ENCODE peak calls at places on chromosome 22, in eight cellular contexts. Y is CD4-positive, alpha-beta memory T cell; R is heart left ventricle; Z is GM23248; E is neuronal stem cell; U is heart right ventricle; Q is H9; D is MM.1S. O is an unnamed sample.

GRCh38 chr22:41405588-41405987 is 23.8 kb downstream of the TEF start:
- DNase-seq in Y (no peak), R (no peak), Z (no peak), E (no peak), U (no peak), Q (no peak), D (no peak), O (no peak)

GRCh38 chr22:19723990-19724827 is 870 bp downstream of the GP1BB start:
- DNase-seq in Y (no peak), R (no peak), Z (no peak), E (peak; percentile 67), U (no peak), Q (peak; percentile 79), D (no peak), O (no peak)

GRCh38 chr22:33756508-33756949 is 163.7 kb downstream of the LARGE1 start:
- DNase-seq in Y (no peak), R (peak; percentile 43), Z (no peak), E (no peak), U (peak; percentile 18), Q (peak; percentile 68), D (no peak), O (no peak)

GRCh38 chr22:42937164-42937854 is 77.6 kb downstream of the PACSIN2 start:
- DNase-seq in Y (no peak), R (peak; percentile 63), Z (peak; percentile 95), E (no peak), U (no peak), Q (peak; percentile 23), D (peak; percentile 58), O (peak; percentile 48)

GRCh38 chr22:26172389-26172990 is 3.2 kb downstream of the SEZ6L start:
- DNase-seq in Y (no peak), R (no peak), Z (peak; percentile 52), E (peak; percentile 36), U (peak; percentile 9), Q (peak; percentile 69), D (peak; percentile 56), O (no peak)

GRCh38 chr22:28766628-28767027 is 5.9 kb upstream of the CCDC117 start:
- DNase-seq in Y (no peak), R (no peak), Z (no peak), E (no peak), U (no peak), Q (no peak), D (no peak), O (no peak)

GRCh38 chr22:19524170-19525115 is at the start of gene CLDN5:
- DNase-seq in Y (no peak), R (peak; percentile 70), Z (peak; percentile 23), E (peak; percentile 63), U (peak; percentile 79), Q (peak; percentile 84), D (no peak), O (peak; percentile 43)

GRCh38 chr22:45302047-45302446 is 7.7 kb upstream of the FAM118A start:
- DNase-seq in Y (no peak), R (no peak), Z (peak; percentile 95), E (no peak), U (no peak), Q (no peak), D (no peak), O (peak; percentile 59)

GRCh38 chr22:42074846-42075245 is 798 bp downstream of the PHETA2 start:
- DNase-seq in Y (no peak), R (no peak), Z (no peak), E (no peak), U (no peak), Q (no peak), D (no peak), O (no peak)

GRCh38 chr22:18031670-18032454 is 7.5 kb upstream of the MICAL3 start:
- DNase-seq in Y (no peak), R (peak; percentile 68), Z (peak; percentile 98), E (no peak), U (no peak), Q (no peak), D (no peak), O (peak; percentile 95)

GRCh38 chr22:25062378-25063095 is 110.0 kb downstream of the KIAA1671 start:
- DNase-seq in Y (peak; percentile 76), R (no peak), Z (no peak), E (no peak), U (no peak), Q (no peak), D (no peak), O (no peak)

GRCh38 chr22:43823353-43823908 is 11.3 kb upstream of the EFCAB6 start:
- DNase-seq in Y (no peak), R (no peak), Z (no peak), E (no peak), U (no peak), Q (peak; percentile 29), D (no peak), O (no peak)

GRCh38 chr22:24894220-24894975 is 52.1 kb downstream of the LHFPL7 start:
- DNase-seq in Y (no peak), R (peak; percentile 88), Z (peak; percentile 96), E (no peak), U (peak; percentile 85), Q (no peak), D (peak; percentile 83), O (peak; percentile 64)

GRCh38 chr22:44305888-44306287 is 6.9 kb downstream of the SHISAL1 start:
- DNase-seq in Y (no peak), R (no peak), Z (peak; percentile 42), E (no peak), U (no peak), Q (no peak), D (no peak), O (no peak)

GRCh38 chr22:28605362-28605761 is 74.3 kb downstream of the TTC28 start:
- DNase-seq in Y (no peak), R (no peak), Z (no peak), E (no peak), U (no peak), Q (no peak), D (no peak), O (no peak)

GRCh38 chr22:31247726-31248125 is 35.6 kb downstream of the LIMK2 start:
- DNase-seq in Y (no peak), R (no peak), Z (no peak), E (no peak), U (no peak), Q (no peak), D (no peak), O (no peak)

GRCh38 chr22:17110791-17111550 is 10.2 kb downstream of the TMEM121B start:
- DNase-seq in Y (no peak), R (no peak), Z (no peak), E (no peak), U (no peak), Q (no peak), D (no peak), O (no peak)

GRCh38 chr22:18119409-18120110 is 9.0 kb downstream of the TUBA8 start:
- DNase-seq in Y (no peak), R (peak; percentile 86), Z (no peak), E (no peak), U (peak; percentile 67), Q (no peak), D (no peak), O (no peak)

DNA sequence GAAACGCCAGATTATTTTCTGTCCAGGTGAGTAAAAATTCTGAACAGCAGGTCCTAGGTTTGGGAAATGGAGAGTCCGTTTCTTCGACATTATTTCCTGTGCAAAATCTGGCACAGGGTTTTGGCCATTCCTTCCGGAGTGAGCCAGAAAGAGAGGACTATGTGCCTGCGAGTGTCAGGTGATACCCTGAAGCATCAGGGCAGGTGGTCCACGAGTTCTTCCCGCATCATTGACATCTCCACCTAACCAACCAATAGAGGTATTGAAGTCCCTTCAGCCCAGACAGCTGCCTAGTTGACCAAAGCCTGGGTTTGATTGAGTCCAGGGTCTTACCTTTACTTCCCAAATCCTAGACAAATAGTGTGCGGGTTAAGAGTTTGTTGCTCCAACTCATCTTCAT is 808 bp downstream of the SNAP29 start:
- DNase-seq in Y (no peak), R (no peak), Z (peak; percentile 7), E (no peak), U (no peak), Q (no peak), D (peak; percentile 19), O (no peak)
- H3K4me1 ChIP-seq in Y (peaks cover 63% of the 10 kb centered on the region), R (peaks cover 13% of the 10 kb centered on the region), Z (peaks cover 26% of the 10 kb centered on the region), E (peaks cover 11% of the 10 kb centered on the region), U (peaks cover 18% of the 10 kb centered on the region), Q (peaks cover 8% of the 10 kb centered on the region), D (peaks cover 16% of the 10 kb centered on the region), O (peaks cover 16% of the 10 kb centered on the region)

DNA sequence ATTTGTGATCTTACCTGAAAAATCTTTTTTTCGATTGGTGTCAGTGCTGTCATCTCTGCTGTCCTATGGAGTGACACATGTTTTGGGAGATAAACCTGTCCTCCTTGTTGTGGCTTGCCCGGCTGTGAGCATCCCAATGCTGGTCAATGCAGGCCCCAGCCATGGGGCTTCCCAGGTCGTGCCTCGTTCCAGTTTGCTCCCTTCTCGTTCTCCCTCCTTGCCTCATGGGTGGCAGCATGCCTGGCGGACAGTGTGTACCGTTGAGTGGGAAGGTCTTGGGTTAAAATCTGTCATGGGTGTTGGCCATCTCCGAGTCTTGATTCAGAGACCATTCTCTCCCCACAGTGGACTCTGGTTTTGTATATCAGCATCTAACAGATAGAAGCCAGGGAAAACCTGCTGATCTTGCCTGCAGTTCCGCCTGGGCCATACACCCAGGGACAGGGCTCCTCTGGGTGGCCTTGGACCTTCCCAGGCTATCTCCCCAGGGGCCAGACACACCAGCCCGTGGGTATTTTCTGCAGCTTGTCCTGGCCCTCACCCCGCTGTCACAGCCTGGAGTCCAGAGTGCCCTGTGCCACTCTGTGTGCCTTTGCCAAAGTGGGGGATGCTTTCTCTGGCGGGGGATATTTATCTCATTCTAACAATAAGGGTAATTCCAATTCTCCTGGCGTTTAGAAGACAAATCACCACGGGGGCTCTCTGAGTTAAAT is 208.1 kb downstream of the TBC1D22A start:
- DNase-seq in Y (no peak), R (no peak), Z (no peak), E (no peak), U (peak; percentile 21), Q (no peak), D (no peak), O (no peak)
- H3K4me1 ChIP-seq in Y (peaks cover 14% of the 10 kb centered on the region), R (peaks cover 17% of the 10 kb centered on the region), Z (peaks cover 6% of the 10 kb centered on the region), E (peaks cover 12% of the 10 kb centered on the region), U (peaks cover 17% of the 10 kb centered on the region), Q (no peaks in the 10 kb centered on the region), D (no peaks in the 10 kb centered on the region), O (no peaks in the 10 kb centered on the region)

GRCh38 chr22:23580586-23581251 is 629 bp upstream of the IGLL1 start:
- DNase-seq in Y (no peak), R (no peak), Z (no peak), E (no peak), U (no peak), Q (no peak), D (no peak), O (no peak)
- H3K4me1 ChIP-seq in Y (no peaks in the 10 kb centered on the region), R (no peaks in the 10 kb centered on the region), Z (no peaks in the 10 kb centered on the region), E (no peaks in the 10 kb centered on the region), U (no peaks in the 10 kb centered on the region), Q (no peaks in the 10 kb centered on the region), D (no peaks in the 10 kb centered on the region), O (no peaks in the 10 kb centered on the region)

GRCh38 chr22:32747588-32747987 is 53.9 kb upstream of the TIMP3 start:
- DNase-seq in Y (no peak), R (no peak), Z (no peak), E (no peak), U (no peak), Q (no peak), D (no peak), O (no peak)

GRCh38 chr22:32751065-32751739 is 50.3 kb upstream of the TIMP3 start:
- DNase-seq in Y (no peak), R (no peak), Z (no peak), E (no peak), U (no peak), Q (no peak), D (no peak), O (no peak)

GRCh38 chr22:32745996-32746322 is 55.5 kb upstream of the TIMP3 start:
- DNase-seq in Y (no peak), R (no peak), Z (no peak), E (no peak), U (no peak), Q (no peak), D (no peak), O (no peak)

GRCh38 chr22:32746715-32747114 is 54.8 kb upstream of the TIMP3 start:
- DNase-seq in Y (no peak), R (peak; percentile 79), Z (no peak), E (no peak), U (peak; percentile 46), Q (no peak), D (no peak), O (no peak)

GRCh38 chr22:32748509-32748908 is 53.0 kb upstream of the TIMP3 start:
- DNase-seq in Y (no peak), R (no peak), Z (no peak), E (no peak), U (no peak), Q (no peak), D (no peak), O (no peak)
- H3K4me1 ChIP-seq in Y (no peaks in the 10 kb centered on the region), R (peaks cover 24% of the 10 kb centered on the region), Z (peaks cover 27% of the 10 kb centered on the region), E (peaks cover 8% of the 10 kb centered on the region), U (peaks cover 3% of the 10 kb centered on the region), Q (peaks cover 6% of the 10 kb centered on the region), D (no peaks in the 10 kb centered on the region), O (peaks cover 24% of the 10 kb centered on the region)